ENCODE peak calls at places on chromosome 7, in five cellular contexts. Q is mucosa of gallbladder, H is dermis blood vessel endothelial cell, A is AG08395, Z is SK-N-MC. O is an unnamed sample.

GRCh38 chr7:7693881-7694280 is 24.5 kb downstream of the RPA3 start:
- DNase-seq in Q (no peak), H (peak; percentile 43), A (peak; percentile 32), Z (no peak), O (no peak)

GRCh38 chr7:140605337-140605736 is 35.3 kb downstream of the DENND2A start:
- DNase-seq in Q (no peak), H (no peak), A (peak; percentile 80), Z (no peak), O (no peak)

GRCh38 chr7:101410743-101411476 is 48.2 kb downstream of the COL26A1 start:
- DNase-seq in Q (no peak), H (peak; percentile 59), A (peak; percentile 75), Z (no peak), O (no peak)

GRCh38 chr7:52726493-52726892 is 308.9 kb upstream of the POM121L12 start:
- DNase-seq in Q (no peak), H (no peak), A (no peak), Z (no peak), O (no peak)

GRCh38 chr7:27897441-27897847 is 157.5 kb downstream of the TAX1BP1 start:
- DNase-seq in Q (peak; percentile 34), H (no peak), A (no peak), Z (no peak), O (no peak)

GRCh38 chr7:92834661-92835139 is 1.7 kb downstream of the CDK6 start:
- DNase-seq in Q (no peak), H (peak; percentile 26), A (peak; percentile 3), Z (no peak), O (no peak)

GRCh38 chr7:55827577-55827976 is 35.0 kb downstream of the SEPTIN14 start:
- DNase-seq in Q (no peak), H (no peak), A (no peak), Z (no peak), O (no peak)

GRCh38 chr7:110775046-110775445 is 315.9 kb upstream of the LRRN3 start:
- DNase-seq in Q (no peak), H (no peak), A (no peak), Z (no peak), O (no peak)

GRCh38 chr7:91089382-91089963 is 174.8 kb upstream of the FZD1 start:
- DNase-seq in Q (no peak), H (peak; percentile 60), A (peak; percentile 10), Z (no peak), O (peak; percentile 32)

GRCh38 chr7:75727881-75728592 is 10.7 kb downstream of the HIP1 start:
- DNase-seq in Q (peak; percentile 86), H (peak; percentile 26), A (no peak), Z (no peak), O (no peak)

GRCh38 chr7:148587076-148587475 is 3.5 kb upstream of the C7orf33 start:
- DNase-seq in Q (no peak), H (no peak), A (no peak), Z (no peak), O (no peak)

GRCh38 chr7:68432585-68432984 is 1165.7 kb upstream of the AUTS2 start:
- DNase-seq in Q (no peak), H (no peak), A (peak; percentile 19), Z (no peak), O (no peak)

GRCh38 chr7:69052447-69052846 is 545.8 kb upstream of the AUTS2 start:
- DNase-seq in Q (no peak), H (no peak), A (no peak), Z (no peak), O (no peak)

GRCh38 chr7:102992820-102993531 is 80.2 kb downstream of the LRRC17 start:
- DNase-seq in Q (peak; percentile 33), H (peak; percentile 99), A (peak; percentile 26), Z (no peak), O (no peak)

GRCh38 chr7:26153246-26153822 is 1.3 kb downstream of the NFE2L3 start:
- DNase-seq in Q (no peak), H (peak; percentile 26), A (no peak), Z (no peak), O (no peak)

GRCh38 chr7:1712907-1713501 is 42.9 kb downstream of the ELFN1 start:
- DNase-seq in Q (no peak), H (no peak), A (no peak), Z (no peak), O (no peak)

GRCh38 chr7:142338633-142339501 is 81.0 kb upstream of the PRSS58 start:
- DNase-seq in Q (peak; percentile 40), H (no peak), A (no peak), Z (peak; percentile 12), O (no peak)

GRCh38 chr7:133668296-133669060 is 415.6 kb downstream of the EXOC4 start:
- DNase-seq in Q (no peak), H (no peak), A (no peak), Z (no peak), O (no peak)

GRCh38 chr7:92633211-92633906 is 43.2 kb upstream of the FAM133B start:
- DNase-seq in Q (peak; percentile 60), H (peak; percentile 98), A (peak; percentile 70), Z (peak; percentile 83), O (no peak)

GRCh38 chr7:95687759-95688343 is 84.5 kb upstream of the DYNC1I1 start:
- DNase-seq in Q (no peak), H (peak; percentile 45), A (peak; percentile 9), Z (no peak), O (no peak)

GRCh38 chr7:137874390-137874789 is 27.6 kb upstream of the DGKI start:
- DNase-seq in Q (no peak), H (peak; percentile 65), A (peak; percentile 75), Z (no peak), O (no peak)

GRCh38 chr7:43058271-43059066 is 54.0 kb upstream of the HECW1 start:
- DNase-seq in Q (no peak), H (no peak), A (no peak), Z (no peak), O (no peak)

GRCh38 chr7:110835889-110836288 is 255.0 kb upstream of the LRRN3 start:
- DNase-seq in Q (no peak), H (no peak), A (no peak), Z (no peak), O (no peak)

GRCh38 chr7:158740013-158740656 is 35.5 kb upstream of the NCAPG2 start:
- DNase-seq in Q (no peak), H (peak; percentile 84), A (peak; percentile 55), Z (no peak), O (no peak)

O was measured in cerebellar nuclear complex.